ENCODE peak calls at places on chromosomes 6 and 20, in four cellular contexts. F, N, T and O are unnamed samples.

GRCh38 chr6:108604156-108604555 is 43.4 kb downstream of the FOXO3 start:
- DNase-seq in F (no peak), N (no peak), T (no peak), O (no peak)

GRCh38 chr20:63060057-63060991 is 53.6 kb upstream of the BHLHE23 start:
- DNase-seq in F (peak), N (peak), T (no peak), O (no peak)

GRCh38 chr6:125273965-125274364 is 27.8 kb downstream of the HDDC2 start:
- DNase-seq in F (no peak), N (peak), T (no peak), O (no peak)

GRCh38 chr6:126107475-126108121 is 121.3 kb downstream of the TRMT11 start:
- DNase-seq in F (no peak), N (peak), T (no peak), O (no peak)

GRCh38 chr6:44771647-44772415 is 384.3 kb downstream of the CDC5L start:
- DNase-seq in F (no peak), N (no peak), T (no peak), O (no peak)

GRCh38 chr20:31707994-31708744 is 14.5 kb downstream of the BCL2L1 start:
- DNase-seq in F (peak), N (no peak), T (peak), O (no peak)

GRCh38 chr6:30542404-30542725 is 13.9 kb downstream of the GNL1 start:
- DNase-seq in F (no peak), N (no peak), T (no peak), O (no peak)

GRCh38 chr6:98653171-98653570 is 181.2 kb upstream of the POU3F2 start:
- DNase-seq in F (no peak), N (peak), T (no peak), O (no peak)

GRCh38 chr20:24519476-24519875 is 50.0 kb downstream of the SYNDIG1 start:
- DNase-seq in F (no peak), N (no peak), T (no peak), O (no peak)

GRCh38 chr6:46781478-46782378 is 11.5 kb upstream of the MEP1A start:
- DNase-seq in F (peak), N (peak), T (no peak), O (peak)

GRCh38 chr6:82270791-82271392 is 23.3 kb upstream of the IBTK start:
- DNase-seq in F (no peak), N (peak), T (no peak), O (no peak)

DNA sequence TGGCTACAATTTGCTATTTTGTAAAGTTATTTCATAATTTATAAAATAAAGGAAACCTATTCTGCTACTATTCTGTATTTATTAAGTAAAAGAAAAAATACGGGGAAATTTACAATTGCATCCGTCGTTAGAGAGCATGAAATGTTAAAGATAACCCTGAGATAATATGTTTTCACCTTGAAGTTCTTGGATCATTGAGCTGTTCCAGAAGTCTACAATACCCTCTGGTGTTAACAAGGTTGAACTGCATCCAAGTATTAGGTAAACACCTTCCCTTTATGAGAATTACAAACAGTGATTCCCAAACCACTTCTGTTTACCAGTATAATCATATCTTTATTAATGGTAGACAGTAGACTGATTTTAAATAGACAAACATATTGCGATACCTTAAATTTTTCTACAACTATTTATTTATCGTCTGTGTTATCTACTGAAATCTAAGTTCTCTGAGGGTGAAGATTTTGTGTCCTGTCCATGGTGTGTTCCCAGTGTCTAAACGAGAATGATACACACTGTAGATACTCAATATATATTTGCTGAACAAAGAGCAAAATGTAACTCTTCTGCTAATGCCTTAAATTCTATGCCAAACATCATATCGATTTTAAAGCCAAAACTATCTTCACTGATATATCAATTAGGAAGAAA is 28.2 kb downstream of the TBC1D32 start:
- DNase-seq in F (no peak), N (peak), T (no peak), O (no peak)
- H3K27ac ChIP-seq in F (no peak), N (no peak), T (no peak), O (no peak)

GRCh38 chr6:22145823-22146379 is 150.9 kb downstream of the PRL start:
- DNase-seq in F (no peak), N (peak), T (no peak), O (peak)
- TF ChIP-seq CTCF in F (no peak), N (no peak), T (no peak), O (peak)

GRCh38 chr6:156719720-156720563 is 57.2 kb upstream of the ARID1B start:
- DNase-seq in F (peak), N (peak), T (peak), O (peak)

GRCh38 chr6:156719395-156719719 is 57.8 kb upstream of the ARID1B start:
- DNase-seq in F (no peak), N (no peak), T (no peak), O (no peak)

GRCh38 chr6:156718647-156719394 is 58.4 kb upstream of the ARID1B start:
- DNase-seq in F (peak), N (peak), T (peak), O (no peak)

GRCh38 chr6:156717542-156717941 is 59.6 kb upstream of the ARID1B start:
- DNase-seq in F (no peak), N (no peak), T (no peak), O (no peak)

GRCh38 chr6:156720739-156721714 is 56.2 kb upstream of the ARID1B start:
- DNase-seq in F (peak), N (no peak), T (no peak), O (no peak)
- H3K4me3 ChIP-seq in F (no peak), N (no peak), T (peak), O (no peak)

DNA sequence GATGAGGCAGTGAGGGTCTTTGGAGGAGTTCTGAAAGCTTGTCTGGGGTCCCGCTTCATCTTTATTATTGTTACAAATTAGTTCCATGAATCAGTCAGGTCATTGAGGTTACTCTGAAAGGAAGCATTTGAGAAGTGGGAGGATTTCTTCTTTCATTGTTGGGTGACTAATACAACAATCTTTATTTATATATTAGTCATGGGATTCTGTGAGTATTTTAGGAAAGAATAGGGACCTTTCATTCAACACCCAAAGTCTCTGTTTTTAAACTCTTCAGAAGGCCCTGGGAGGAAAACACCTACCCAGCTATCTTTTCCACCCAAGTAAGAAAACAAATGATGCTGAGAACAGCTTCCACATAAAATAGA is 98.3 kb downstream of the SOD2 start:
- DNase-seq in F (no peak), N (peak), T (no peak), O (no peak)
- H3K27ac ChIP-seq in F (no peak), N (peak), T (no peak), O (peak)

GRCh38 chr20:10179574-10180298 is 38.9 kb upstream of the SNAP25 start:
- DNase-seq in F (no peak), N (no peak), T (no peak), O (no peak)
- TF ChIP-seq CTCF in F (no peak), N (peak), T (peak), O (peak)

GRCh38 chr6:153170511-153170910 is 39.4 kb upstream of the RGS17 start:
- DNase-seq in F (no peak), N (peak), T (no peak), O (no peak)
- H3K4me3 ChIP-seq in F (no peak), N (no peak), T (no peak), O (no peak)

GRCh38 chr6:166782541-166782940 is 155.5 kb upstream of the RPS6KA2 start:
- DNase-seq in F (no peak), N (no peak), T (no peak), O (no peak)
- H3K27ac ChIP-seq in F (no peak), N (no peak), T (no peak), O (no peak)

GRCh38 chr6:4102687-4103244 is 23.8 kb upstream of the FAM217A start:
- DNase-seq in F (no peak), N (no peak), T (no peak), O (no peak)

GRCh38 chr6:4105980-4106536 is 27.1 kb upstream of the FAM217A start:
- DNase-seq in F (no peak), N (no peak), T (no peak), O (no peak)

GRCh38 chr6:4101298-4101697 is 22.4 kb upstream of the FAM217A start:
- DNase-seq in F (no peak), N (no peak), T (no peak), O (no peak)

GRCh38 chr6:4103929-4104328 is 25.0 kb upstream of the FAM217A start:
- DNase-seq in F (no peak), N (peak), T (no peak), O (no peak)

DNA sequence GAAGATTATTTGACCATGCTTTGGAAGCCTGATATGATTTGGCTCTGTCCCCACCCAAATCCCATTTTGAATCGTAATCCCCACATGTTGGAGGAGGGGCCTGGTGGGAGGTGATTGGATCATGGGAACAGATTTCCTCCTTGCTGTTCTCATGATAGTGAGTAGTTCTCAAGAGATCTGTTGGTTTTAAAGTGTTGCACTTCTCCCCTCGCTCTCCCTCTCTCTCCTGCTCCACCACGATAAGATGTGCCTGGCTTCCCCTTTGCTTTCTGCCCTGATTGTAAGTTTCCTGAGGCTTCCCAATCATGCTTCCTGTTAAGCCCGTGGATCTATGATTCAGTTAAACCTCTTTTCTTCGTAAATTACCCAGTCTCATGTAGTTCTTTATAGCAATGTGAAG is 21.7 kb upstream of the FAM217A start:
- DNase-seq in F (no peak), N (no peak), T (no peak), O (no peak)
- TF ChIP-seq CTCF in F (no peak), N (no peak), T (no peak), O (no peak)

DNA sequence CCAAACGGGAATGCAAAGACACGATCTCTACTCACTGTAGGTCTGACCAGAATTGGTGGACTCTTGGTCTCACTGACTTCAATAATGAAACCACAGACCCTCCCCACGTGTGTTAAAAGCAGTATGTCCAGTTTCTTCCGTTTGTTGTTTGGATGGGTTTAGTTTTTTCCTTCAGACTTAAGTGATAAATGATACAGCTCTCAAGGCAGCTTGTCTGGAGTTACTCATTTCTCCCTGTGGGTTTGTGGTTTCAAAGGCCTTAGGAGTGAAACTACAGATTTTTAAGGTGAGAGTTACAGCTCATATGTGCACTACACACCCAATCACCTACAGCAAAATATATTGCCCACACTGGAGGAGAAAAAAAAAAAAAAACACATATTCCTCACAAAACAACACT is 86.7 kb upstream of the STMND1 start:
- DNase-seq in F (no peak), N (peak), T (no peak), O (no peak)
- H3K4me3 ChIP-seq in F (no peak), N (no peak), T (no peak), O (no peak)

GRCh38 chr20:21981179-21981578 is 275.7 kb downstream of the PAX1 start:
- DNase-seq in F (no peak), N (peak), T (no peak), O (no peak)
- H3K27ac ChIP-seq in F (peak), N (peak), T (no peak), O (no peak)